ENCODE peak calls at places on chromosomes 11 and 22, in six cellular contexts. One of them, this sample, is unnamed.
A peak's percentile ranks its signal among the peaks of the same experiment; 100 is the strongest.

GRCh38 chr11:71329731-71330130 is 77.4 kb upstream of the SHANK2 start:
- DNase-seq in breast epithelium: no peak
- DNase-seq in HFF-Myc: no peak
- DNase-seq in right lobe of liver: peak; percentile 12
- DNase-seq in neural progenitor cell: no peak
- DNase-seq in BJ: no peak
- DNase-seq in this sample: no peak

GRCh38 chr11:3139481-3140290 is 25.4 kb downstream of the OSBPL5 start:
- DNase-seq in BJ: no peak
- DNase-seq in breast epithelium: no peak
- DNase-seq in right lobe of liver: no peak
- DNase-seq in neural progenitor cell: no peak
- DNase-seq in HFF-Myc: no peak
- DNase-seq in this sample: no peak

GRCh38 chr11:63505857-63506528 is at the start of gene LGALS12:
- DNase-seq in neural progenitor cell: no peak
- DNase-seq in breast epithelium: no peak
- DNase-seq in right lobe of liver: peak; percentile 42
- DNase-seq in HFF-Myc: no peak
- DNase-seq in BJ: no peak
- DNase-seq in this sample: no peak

GRCh38 chr11:75303544-75304224 is 47.8 kb downstream of the ARRB1 start:
- DNase-seq in BJ: no peak
- DNase-seq in HFF-Myc: no peak
- DNase-seq in neural progenitor cell: no peak
- DNase-seq in breast epithelium: no peak
- DNase-seq in right lobe of liver: no peak
- DNase-seq in this sample: no peak

GRCh38 chr11:69249641-69250502 is 44.1 kb upstream of the MYEOV start:
- DNase-seq in right lobe of liver: peak; percentile 38
- DNase-seq in breast epithelium: no peak
- DNase-seq in BJ: no peak
- DNase-seq in neural progenitor cell: peak; percentile 66
- DNase-seq in HFF-Myc: no peak
- DNase-seq in this sample: peak; percentile 54

GRCh38 chr11:69985654-69986420 is 92.3 kb upstream of the ANO1 start:
- DNase-seq in HFF-Myc: no peak
- DNase-seq in breast epithelium: no peak
- DNase-seq in neural progenitor cell: peak; percentile 64
- DNase-seq in right lobe of liver: peak; percentile 74
- DNase-seq in BJ: no peak
- DNase-seq in this sample: no peak

GRCh38 chr11:38971141-38971540 is 2373.1 kb upstream of the RAG2 start:
- DNase-seq in neural progenitor cell: no peak
- DNase-seq in breast epithelium: no peak
- DNase-seq in BJ: no peak
- DNase-seq in right lobe of liver: no peak
- DNase-seq in HFF-Myc: no peak
- DNase-seq in this sample: no peak

GRCh38 chr22:46612904-46613605 is 7.1 kb upstream of the GRAMD4 start:
- DNase-seq in right lobe of liver: no peak
- DNase-seq in HFF-Myc: no peak
- DNase-seq in BJ: no peak
- DNase-seq in neural progenitor cell: no peak
- DNase-seq in breast epithelium: no peak
- DNase-seq in this sample: no peak

GRCh38 chr11:75490221-75491181 is 35.2 kb downstream of the GDPD5 start:
- DNase-seq in neural progenitor cell: no peak
- DNase-seq in BJ: no peak
- DNase-seq in breast epithelium: no peak
- DNase-seq in HFF-Myc: no peak
- DNase-seq in right lobe of liver: no peak
- DNase-seq in this sample: no peak

GRCh38 chr11:120326228-120326627 is 1.1 kb downstream of the TLCD5 start:
- DNase-seq in breast epithelium: no peak
- DNase-seq in HFF-Myc: no peak
- DNase-seq in right lobe of liver: no peak
- DNase-seq in BJ: no peak
- DNase-seq in neural progenitor cell: no peak
- DNase-seq in this sample: no peak

GRCh38 chr11:44607987-44608386 is 42.5 kb downstream of the CD82 start:
- DNase-seq in breast epithelium: no peak
- DNase-seq in right lobe of liver: no peak
- DNase-seq in neural progenitor cell: no peak
- DNase-seq in BJ: no peak
- DNase-seq in HFF-Myc: no peak
- DNase-seq in this sample: no peak

GRCh38 chr11:122741613-122742012 is 86.1 kb downstream of the UBASH3B start:
- DNase-seq in right lobe of liver: no peak
- DNase-seq in BJ: no peak
- DNase-seq in neural progenitor cell: no peak
- DNase-seq in breast epithelium: peak; percentile 40
- DNase-seq in HFF-Myc: no peak
- DNase-seq in this sample: peak; percentile 25

GRCh38 chr11:69718147-69718546 is 14.3 kb upstream of the FGF19 start:
- DNase-seq in breast epithelium: no peak
- DNase-seq in right lobe of liver: no peak
- DNase-seq in HFF-Myc: no peak
- DNase-seq in BJ: no peak
- DNase-seq in neural progenitor cell: peak; percentile 94
- DNase-seq in this sample: no peak

GRCh38 chr11:119419834-119420492 is 3.0 kb downstream of the THY1 start:
- DNase-seq in neural progenitor cell: no peak
- DNase-seq in HFF-Myc: no peak
- DNase-seq in BJ: no peak
- DNase-seq in breast epithelium: no peak
- DNase-seq in right lobe of liver: no peak
- DNase-seq in this sample: no peak

GRCh38 chr11:84503503-84503902 is 1123.6 kb downstream of the DLG2 start:
- DNase-seq in right lobe of liver: no peak
- DNase-seq in breast epithelium: no peak
- DNase-seq in BJ: no peak
- DNase-seq in neural progenitor cell: no peak
- DNase-seq in HFF-Myc: no peak
- DNase-seq in this sample: no peak

GRCh38 chr11:46826310-46827044 is 19.6 kb downstream of the CKAP5 start:
- DNase-seq in breast epithelium: peak; percentile 55
- DNase-seq in neural progenitor cell: peak; percentile 93
- DNase-seq in right lobe of liver: peak; percentile 95
- DNase-seq in HFF-Myc: peak; percentile 33
- DNase-seq in BJ: no peak
- DNase-seq in this sample: peak; percentile 90

GRCh38 chr22:42300286-42301071 is 30.0 kb upstream of the TCF20 start:
- DNase-seq in BJ: no peak
- DNase-seq in breast epithelium: no peak
- DNase-seq in right lobe of liver: no peak
- DNase-seq in neural progenitor cell: no peak
- DNase-seq in HFF-Myc: no peak
- DNase-seq in this sample: no peak
- H3K4me3 ChIP-seq in BJ: no peak overlapping the region
- H3K4me3 ChIP-seq in breast epithelium: peak overlapping the region; percentile 4
- H3K4me3 ChIP-seq in right lobe of liver: no peak overlapping the region
- H3K4me3 ChIP-seq in neural progenitor cell: peak overlapping the region; percentile 19
- H3K4me3 ChIP-seq in HFF-Myc: no peak overlapping the region
- H3K4me3 ChIP-seq in this sample: no peak overlapping the region

DNA sequence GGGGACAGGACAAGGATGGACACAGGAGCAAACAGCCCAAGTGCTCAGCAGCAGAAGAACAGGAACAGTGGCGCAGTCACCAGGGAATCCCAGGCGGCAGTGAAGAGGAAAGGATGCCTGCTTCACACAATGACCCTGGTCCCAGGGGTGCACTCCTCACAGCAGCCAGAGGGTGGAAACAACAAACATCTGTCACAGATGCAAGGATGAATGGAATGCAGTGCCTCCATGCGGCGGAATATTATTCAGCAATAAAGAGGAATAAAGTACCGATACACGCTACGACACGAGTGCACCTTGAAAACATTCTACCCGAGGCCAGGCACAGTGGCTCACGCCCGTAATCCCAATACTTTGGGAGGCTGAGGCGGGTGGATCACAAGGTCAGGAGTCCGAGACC is 12.7 kb downstream of the CSNK1E start:
- DNase-seq in right lobe of liver: no peak
- DNase-seq in BJ: no peak
- DNase-seq in neural progenitor cell: no peak
- DNase-seq in breast epithelium: no peak
- DNase-seq in HFF-Myc: no peak
- DNase-seq in this sample: no peak
- TF ChIP-seq CTCF in right lobe of liver: no peak
- TF ChIP-seq CTCF in BJ: no peak
- TF ChIP-seq CTCF in neural progenitor cell: peak; percentile 11
- TF ChIP-seq CTCF in breast epithelium: peak; percentile 15
- TF ChIP-seq CTCF in HFF-Myc: no peak
- TF ChIP-seq CTCF in this sample: no peak

GRCh38 chr22:17217179-17217578 is 2.1 kb downstream of the ADA2 start:
- DNase-seq in neural progenitor cell: peak; percentile 33
- DNase-seq in HFF-Myc: no peak
- DNase-seq in BJ: no peak
- DNase-seq in right lobe of liver: no peak
- DNase-seq in breast epithelium: no peak
- DNase-seq in this sample: no peak
- H3K4me3 ChIP-seq in neural progenitor cell: no peak overlapping the region
- H3K4me3 ChIP-seq in HFF-Myc: no peak overlapping the region
- H3K4me3 ChIP-seq in BJ: no peak overlapping the region
- H3K4me3 ChIP-seq in right lobe of liver: no peak overlapping the region
- H3K4me3 ChIP-seq in breast epithelium: no peak overlapping the region
- H3K4me3 ChIP-seq in this sample: no peak overlapping the region

GRCh38 chr11:124793466-124794278 is 6.5 kb downstream of the MSANTD2 start:
- DNase-seq in BJ: no peak
- DNase-seq in right lobe of liver: no peak
- DNase-seq in neural progenitor cell: peak; percentile 74
- DNase-seq in HFF-Myc: no peak
- DNase-seq in breast epithelium: no peak
- DNase-seq in this sample: no peak
- TF ChIP-seq CTCF in BJ: peak; percentile 78
- TF ChIP-seq CTCF in right lobe of liver: peak; percentile 69
- TF ChIP-seq CTCF in neural progenitor cell: peak; percentile 78
- TF ChIP-seq CTCF in HFF-Myc: peak; percentile 71
- TF ChIP-seq CTCF in breast epithelium: peak; percentile 22
- TF ChIP-seq CTCF in this sample: peak; percentile 55

GRCh38 chr11:86952221-86952875 is 2.8 kb downstream of the FZD4 start:
- DNase-seq in neural progenitor cell: no peak
- DNase-seq in HFF-Myc: no peak
- DNase-seq in breast epithelium: no peak
- DNase-seq in BJ: no peak
- DNase-seq in right lobe of liver: no peak
- DNase-seq in this sample: no peak
- H3K4me3 ChIP-seq in neural progenitor cell: no peak overlapping the region
- H3K4me3 ChIP-seq in HFF-Myc: no peak overlapping the region
- H3K4me3 ChIP-seq in breast epithelium: peak overlapping the region; percentile 95
- H3K4me3 ChIP-seq in BJ: no peak overlapping the region
- H3K4me3 ChIP-seq in right lobe of liver: no peak overlapping the region
- H3K4me3 ChIP-seq in this sample: peak overlapping the region; percentile 99

DNA sequence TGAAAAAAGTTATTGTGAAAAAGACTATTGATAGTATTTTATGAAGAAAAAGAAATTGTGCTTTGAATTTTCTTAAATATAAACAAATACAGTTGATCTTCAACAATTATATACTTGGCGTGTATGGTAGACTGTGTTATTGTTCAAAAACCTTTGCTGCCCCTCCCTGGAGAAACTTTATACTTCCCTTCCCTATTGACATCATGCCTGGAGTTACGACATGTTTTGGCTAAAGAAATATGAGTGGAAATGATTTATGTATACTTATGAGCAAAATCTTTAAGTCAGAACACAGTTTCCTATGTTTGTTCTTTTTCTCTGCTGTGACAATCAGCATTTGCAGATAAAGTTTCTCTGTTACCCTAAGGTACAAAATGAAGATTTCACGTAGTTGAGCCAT is 243.8 kb downstream of the TMEM135 start:
- DNase-seq in neural progenitor cell: no peak
- DNase-seq in breast epithelium: no peak
- DNase-seq in BJ: no peak
- DNase-seq in right lobe of liver: no peak
- DNase-seq in HFF-Myc: no peak
- DNase-seq in this sample: no peak
- TF ChIP-seq CTCF in neural progenitor cell: no peak
- TF ChIP-seq CTCF in breast epithelium: no peak
- TF ChIP-seq CTCF in BJ: no peak
- TF ChIP-seq CTCF in right lobe of liver: peak; percentile 27
- TF ChIP-seq CTCF in HFF-Myc: no peak
- TF ChIP-seq CTCF in this sample: peak; percentile 29

GRCh38 chr11:9677951-9678350 is 14.1 kb downstream of the SWAP70 start:
- DNase-seq in BJ: no peak
- DNase-seq in breast epithelium: no peak
- DNase-seq in neural progenitor cell: no peak
- DNase-seq in right lobe of liver: no peak
- DNase-seq in HFF-Myc: no peak
- DNase-seq in this sample: no peak
- H3K4me3 ChIP-seq in BJ: no peak overlapping the region
- H3K4me3 ChIP-seq in breast epithelium: no peak overlapping the region
- H3K4me3 ChIP-seq in neural progenitor cell: no peak overlapping the region
- H3K4me3 ChIP-seq in right lobe of liver: no peak overlapping the region
- H3K4me3 ChIP-seq in HFF-Myc: no peak overlapping the region
- H3K4me3 ChIP-seq in this sample: no peak overlapping the region

DNA sequence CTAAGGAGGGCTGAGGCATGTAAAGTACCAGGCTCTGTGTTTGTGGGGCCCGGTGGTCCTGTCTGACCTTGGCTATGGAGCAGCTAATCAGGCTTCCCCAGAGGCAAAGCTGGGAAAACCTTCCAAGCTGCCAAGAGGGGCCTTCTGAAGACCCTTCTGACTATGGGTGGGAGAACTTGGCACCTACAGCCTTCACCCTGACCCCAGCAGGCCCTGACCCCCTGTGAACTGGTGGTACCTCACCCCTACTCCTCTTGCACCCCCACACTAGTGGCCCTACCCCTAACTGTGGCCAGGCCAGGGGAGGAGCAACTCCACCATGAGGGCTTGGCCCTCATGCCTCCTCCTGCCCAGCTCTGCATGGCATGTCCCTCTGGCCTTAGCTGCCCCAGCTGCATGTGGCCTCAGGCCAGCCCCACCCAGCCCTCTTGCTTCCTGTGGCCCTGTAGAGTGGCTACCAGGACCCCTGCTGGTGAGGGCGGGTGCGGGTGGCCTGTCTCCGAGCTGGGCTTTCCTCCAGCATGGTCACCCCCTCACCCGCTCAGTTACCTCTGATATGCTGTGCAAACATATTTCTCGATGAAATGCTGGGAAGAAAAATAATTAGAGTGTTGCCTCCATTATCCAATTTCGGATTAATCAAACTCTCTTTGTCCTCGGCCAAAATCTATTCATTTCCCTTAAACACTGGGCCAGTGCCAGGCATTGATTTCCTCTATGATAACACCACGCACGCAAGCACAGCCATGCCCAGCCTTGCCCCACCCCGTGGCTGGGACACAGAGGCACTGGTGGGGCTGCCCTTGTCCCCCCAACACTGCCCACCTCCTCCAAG is 7.5 kb downstream of the GNAZ start:
- DNase-seq in HFF-Myc: no peak
- DNase-seq in breast epithelium: no peak
- DNase-seq in BJ: no peak
- DNase-seq in neural progenitor cell: no peak
- DNase-seq in right lobe of liver: no peak
- DNase-seq in this sample: no peak
- TF ChIP-seq CTCF in HFF-Myc: no peak
- TF ChIP-seq CTCF in breast epithelium: no peak
- TF ChIP-seq CTCF in BJ: no peak
- TF ChIP-seq CTCF in neural progenitor cell: no peak
- TF ChIP-seq CTCF in right lobe of liver: no peak
- TF ChIP-seq CTCF in this sample: no peak